ENCODE peak calls at places on chromosomes 6 and 20, in nine cellular contexts. K is RWPE1, D is heart left ventricle, B is mammary epithelial cell, V is lung, E is H1, C is A673, X is psoas muscle, S is AG10803. J is an unnamed sample.
A peak's percentile ranks its signal among the peaks of the same experiment; 100 is the strongest.

GRCh38 chr6:168053086-168053956 is 25.7 kb downstream of the FRMD1 start:
- DNase-seq in K (no peak), X (no peak), B (no peak), D (no peak), S (no peak), C (no peak), V (no peak), E (no peak), J (no peak)

GRCh38 chr6:137882225-137882961 is 15.3 kb downstream of the TNFAIP3 start:
- DNase-seq in V (no peak), S (peak; percentile 61), C (no peak), X (no peak), B (peak; percentile 44), K (no peak), D (no peak), E (no peak), J (no peak)

GRCh38 chr6:119145111-119145510 is 66.6 kb upstream of the FAM184A start:
- DNase-seq in X (no peak), K (no peak), B (no peak), D (no peak), C (peak; percentile 23), E (peak; percentile 28), V (no peak), S (no peak), J (no peak)

GRCh38 chr20:45752747-45753146 is 30.6 kb downstream of the SPINT4 start:
- DNase-seq in C (no peak), X (no peak), V (no peak), S (no peak), B (peak; percentile 5), D (no peak), E (no peak), K (no peak), J (peak; percentile 34)

GRCh38 chr20:45246109-45246508 is 8.3 kb downstream of the SLPI start:
- DNase-seq in K (no peak), S (no peak), X (no peak), B (no peak), V (no peak), E (no peak), D (no peak), C (no peak), J (no peak)

GRCh38 chr20:54438166-54438565 is 37.2 kb upstream of the DOK5 start:
- DNase-seq in B (no peak), D (no peak), X (no peak), C (no peak), S (no peak), V (no peak), K (no peak), E (no peak), J (no peak)

GRCh38 chr20:35826361-35826760 is 54.5 kb downstream of the PHF20 start:
- DNase-seq in V (no peak), X (no peak), D (no peak), K (no peak), C (no peak), S (no peak), B (no peak), E (no peak), J (no peak)

GRCh38 chr6:47044418-47044817 is 2.3 kb upstream of the ADGRF1 start:
- DNase-seq in D (no peak), X (no peak), K (peak; percentile 67), S (no peak), C (no peak), V (no peak), E (no peak), B (peak; percentile 90), J (no peak)

GRCh38 chr20:17871861-17872260 is 96.7 kb downstream of the SNX5 start:
- DNase-seq in V (no peak), D (no peak), B (no peak), X (no peak), C (no peak), E (no peak), S (no peak), K (no peak), J (no peak)

GRCh38 chr20:63739129-63740069 is at the start of gene SLC2A4RG:
- DNase-seq in E (peak; percentile 79), B (peak; percentile 63), K (peak; percentile 98), X (peak; percentile 86), C (peak; percentile 81), V (peak; percentile 74), S (peak; percentile 74), D (peak; percentile 92), J (peak; percentile 98)

GRCh38 chr6:34986845-34987246 is 97.8 kb downstream of the ANKS1A start:
- DNase-seq in B (peak; percentile 53), E (peak; percentile 77), C (peak; percentile 90), D (no peak), K (peak; percentile 51), X (peak; percentile 64), S (peak; percentile 82), V (peak; percentile 60), J (peak; percentile 76)

GRCh38 chr20:11553603-11554002 is 364.1 kb upstream of the BTBD3 start:
- DNase-seq in D (no peak), S (peak; percentile 4), B (peak; percentile 21), K (peak; percentile 23), E (no peak), X (no peak), V (no peak), C (peak; percentile 13), J (no peak)

GRCh38 chr20:34622821-34623451 is 54.0 kb downstream of the PIGU start:
- DNase-seq in K (no peak), X (no peak), D (no peak), C (no peak), S (no peak), E (no peak), B (no peak), V (no peak), J (no peak)

GRCh38 chr20:52302736-52303135 is 111.2 kb upstream of the ZFP64 start:
- DNase-seq in V (no peak), D (no peak), C (no peak), K (no peak), E (no peak), S (no peak), B (no peak), X (no peak), J (no peak)

GRCh38 chr20:6604179-6604578 is 163.3 kb upstream of the BMP2 start:
- DNase-seq in C (no peak), D (no peak), X (no peak), K (no peak), E (no peak), B (no peak), V (no peak), S (no peak), J (no peak)

GRCh38 chr6:107977283-107977682 is 19.3 kb upstream of the SEC63 start:
- DNase-seq in S (peak; percentile 46), V (no peak), X (no peak), B (peak; percentile 26), C (peak; percentile 67), E (no peak), K (peak; percentile 28), D (no peak), J (no peak)

GRCh38 chr20:24892931-24893330 is 56.1 kb upstream of the CST7 start:
- DNase-seq in X (no peak), D (no peak), B (no peak), C (no peak), K (no peak), V (no peak), S (no peak), E (no peak), J (peak; percentile 13)

GRCh38 chr6:168574699-168575195 is 133.8 kb downstream of the SMOC2 start:
- DNase-seq in E (peak; percentile 49), X (peak; percentile 31), D (no peak), C (peak; percentile 59), K (peak; percentile 16), B (no peak), V (peak; percentile 46), S (no peak), J (no peak)

DNA sequence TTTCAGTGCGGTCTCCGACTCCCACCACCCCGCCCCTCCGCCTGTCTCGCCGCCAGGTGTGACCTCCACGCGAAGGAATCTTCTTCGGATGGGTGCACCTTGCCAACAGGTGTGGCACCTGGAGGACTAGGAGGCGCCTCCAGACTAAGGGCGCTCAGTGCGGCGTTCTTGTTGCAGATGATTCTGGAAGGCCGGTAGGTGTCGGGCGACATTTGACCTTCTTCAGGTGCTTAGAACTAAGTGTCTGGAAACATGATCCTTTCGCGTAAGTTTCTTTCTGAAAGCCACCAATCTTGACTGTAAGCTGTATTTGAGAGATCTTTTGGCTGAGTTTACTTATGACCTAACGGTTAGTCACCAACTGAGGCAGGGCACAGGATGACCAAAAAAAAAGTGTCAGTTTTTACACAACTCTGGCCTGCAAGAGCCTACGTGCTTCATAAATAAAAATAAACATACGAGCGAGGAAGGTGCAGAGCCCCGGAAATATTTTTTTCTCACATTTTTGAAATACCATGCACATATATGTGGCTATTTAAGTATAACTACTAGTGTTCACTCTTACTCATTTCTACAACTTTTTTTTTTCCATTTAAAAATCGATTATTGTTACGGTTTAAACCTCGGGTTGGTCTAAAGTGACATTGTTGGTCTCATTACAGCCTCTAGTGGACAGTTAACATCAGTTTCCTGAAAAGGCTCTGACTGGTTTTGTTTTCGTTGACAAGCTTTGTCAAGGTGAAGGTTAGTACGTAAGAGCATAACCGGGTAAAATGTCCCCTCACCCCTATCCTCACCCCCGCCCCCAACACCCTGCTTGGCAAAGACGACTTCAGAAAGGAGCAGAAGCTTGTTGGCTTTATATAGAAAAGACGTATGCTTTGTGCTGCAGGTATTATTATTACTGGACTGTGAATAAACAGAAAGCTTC is 1.6 kb upstream of the ATXN1 start:
- DNase-seq in S (peak; percentile 89), V (peak; percentile 77), E (peak; percentile 58), C (peak; percentile 68), K (peak; percentile 77), D (peak; percentile 62), X (peak; percentile 26), B (peak; percentile 91), J (peak; percentile 68)
- TF ChIP-seq CTCF in S (peak; percentile 95), V (peak; percentile 55), E (peak; percentile 70), C (peak; percentile 79), K (peak; percentile 88), D (peak; percentile 61), X (peak; percentile 83), B (peak; percentile 71), J (peak; percentile 71)

GRCh38 chr6:40715501-40716403 is 128.6 kb upstream of the LRFN2 start:
- DNase-seq in B (no peak), E (no peak), S (no peak), X (no peak), C (no peak), D (no peak), K (no peak), V (no peak), J (no peak)
- TF ChIP-seq CTCF in B (no peak), E (no peak), S (no peak), X (no peak), C (no peak), D (no peak), K (no peak), V (no peak), J (no peak)

DNA sequence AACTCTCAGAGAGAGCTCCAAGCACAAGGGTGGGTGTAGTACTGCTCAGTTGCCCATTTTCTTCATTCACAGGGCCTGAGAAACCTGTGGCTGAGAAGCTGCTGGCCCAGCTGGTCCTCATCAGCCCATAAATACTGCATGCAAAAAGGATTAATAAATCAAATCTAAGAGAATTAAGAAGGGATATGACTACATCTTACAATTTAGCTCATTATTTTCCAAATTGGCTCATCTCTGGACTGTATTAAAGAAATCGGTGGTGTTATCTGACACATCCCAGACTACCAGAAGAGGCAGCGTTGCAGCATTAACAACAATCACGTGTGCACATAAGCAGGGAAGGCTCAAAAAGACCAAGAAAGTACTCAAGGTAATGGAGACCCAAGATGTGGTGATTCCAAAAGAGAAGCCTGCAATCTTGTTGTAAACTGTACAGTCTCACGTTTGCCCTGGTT is 90.7 kb downstream of the CD24 start:
- DNase-seq in X (no peak), S (no peak), V (no peak), B (no peak), E (no peak), D (no peak), K (no peak), C (peak; percentile 18), J (no peak)
- TF ChIP-seq CTCF in X (no peak), S (no peak), V (no peak), B (peak; percentile 13), E (peak; percentile 38), D (no peak), K (no peak), C (peak; percentile 43), J (no peak)

GRCh38 chr6:159089909-159090308 is 45.1 kb upstream of the TAGAP start:
- DNase-seq in S (no peak), B (peak; percentile 8), K (no peak), X (no peak), C (no peak), E (no peak), D (no peak), V (no peak), J (no peak)
- TF ChIP-seq CTCF in S (no peak), B (no peak), K (no peak), X (no peak), C (no peak), E (no peak), D (no peak), V (no peak), J (no peak)